ENCODE peak calls at places on chromosomes 16 and 17, in nine cellular contexts. W, N, R, S, F, H, J, I and Z are unnamed samples. For H3K9me3, the result is how much of the 10 kb centered on the place peaks cover.

GRCh38 chr16:70454221-70455034 is at the start of gene FCSK:
- DNase-seq in W (peak), N (peak), R (peak), S (peak), F (peak), H (peak), J (peak), I (peak), Z (peak)

GRCh38 chr16:64236351-64236750 is 885.5 kb downstream of the CDH11 start:
- DNase-seq in W (peak), N (no peak), R (no peak), S (no peak), F (no peak), H (no peak), J (no peak), I (no peak), Z (no peak)

GRCh38 chr16:29198231-29198630 is 208.3 kb downstream of the NPIPB11 start:
- DNase-seq in W (no peak), N (no peak), R (no peak), S (no peak), F (no peak), H (peak), J (no peak), I (no peak), Z (no peak)

GRCh38 chr16:85416267-85417109 is 196.6 kb upstream of the GSE1 start:
- DNase-seq in W (no peak), N (peak), R (peak), S (peak), F (peak), H (peak), J (peak), I (peak), Z (peak)

GRCh38 chr16:78363843-78364242 is 264.4 kb downstream of the WWOX start:
- DNase-seq in W (no peak), N (no peak), R (no peak), S (no peak), F (no peak), H (no peak), J (no peak), I (no peak), Z (no peak)

GRCh38 chr16:54630284-54630967 is 300.2 kb upstream of the IRX5 start:
- DNase-seq in W (peak), N (no peak), R (no peak), S (no peak), F (no peak), H (no peak), J (no peak), I (no peak), Z (peak)

GRCh38 chr17:27848941-27849340 is 44.2 kb downstream of the LYRM9 start:
- DNase-seq in W (no peak), N (no peak), R (no peak), S (no peak), F (no peak), H (no peak), J (no peak), I (no peak), Z (no peak)

GRCh38 chr16:66751135-66751991 is at the start of gene DYNC1LI2:
- DNase-seq in W (peak), N (peak), R (peak), S (peak), F (peak), H (peak), J (peak), I (peak), Z (peak)

GRCh38 chr16:89122322-89122831 is 28.7 kb downstream of the ACSF3 start:
- DNase-seq in W (no peak), N (peak), R (peak), S (peak), F (peak), H (peak), J (no peak), I (peak), Z (no peak)

GRCh38 chr16:8959921-8960787 is 3.6 kb downstream of the USP7 start:
- DNase-seq in W (peak), N (no peak), R (no peak), S (no peak), F (no peak), H (no peak), J (no peak), I (peak), Z (no peak)

DNA sequence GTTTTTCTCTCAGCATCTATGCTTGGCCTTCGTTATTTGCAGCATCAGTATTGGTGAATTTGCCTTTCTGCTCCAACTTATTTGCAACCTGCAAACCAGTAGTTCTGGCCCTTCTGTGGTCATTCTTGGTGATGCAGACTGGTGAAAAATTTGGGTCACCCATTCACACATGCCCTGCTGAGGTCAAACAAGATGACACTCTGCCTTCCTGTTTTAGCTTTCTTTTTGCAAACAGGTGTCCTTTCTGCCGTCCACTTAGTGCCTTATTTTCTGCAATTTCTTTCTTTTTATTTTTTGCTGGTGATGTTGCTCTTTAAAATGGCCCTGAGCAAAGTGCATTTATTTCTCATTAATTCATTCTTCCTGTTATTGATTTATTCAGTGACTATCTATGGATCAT is 31.3 kb downstream of the PLCG2 start:
- DNase-seq in W (no peak), N (no peak), R (no peak), S (no peak), F (no peak), H (no peak), J (no peak), I (no peak), Z (no peak)
- H3K4me3 ChIP-seq in W (no peak), N (no peak), R (no peak), S (no peak), F (no peak), H (no peak), J (no peak), I (no peak), Z (no peak)

GRCh38 chr17:60804831-60805230 is 127.2 kb downstream of the BCAS3 start:
- DNase-seq in W (peak), N (no peak), R (no peak), S (no peak), F (no peak), H (no peak), J (no peak), I (no peak), Z (no peak)

GRCh38 chr17:60803059-60803458 is 125.4 kb downstream of the BCAS3 start:
- DNase-seq in W (no peak), N (no peak), R (no peak), S (no peak), F (no peak), H (no peak), J (no peak), I (no peak), Z (no peak)

GRCh38 chr17:60802377-60802776 is 124.7 kb downstream of the BCAS3 start:
- DNase-seq in W (no peak), N (no peak), R (no peak), S (no peak), F (no peak), H (no peak), J (no peak), I (no peak), Z (no peak)
- H3K9me3 ChIP-seq in W (under half), N (under half), R (under half), S (under half), F (under half), H (under half), J (under half), I (under half), Z (under half)

GRCh38 chr17:38852771-38853291 is 690 bp downstream of the RPL23 start:
- DNase-seq in W (no peak), N (no peak), R (no peak), S (no peak), F (no peak), H (no peak), J (no peak), I (no peak), Z (no peak)

GRCh38 chr17:38848939-38849563 is 4.5 kb downstream of the RPL23 start:
- DNase-seq in W (no peak), N (no peak), R (no peak), S (no peak), F (no peak), H (no peak), J (no peak), I (no peak), Z (no peak)

GRCh38 chr17:38850374-38850773 is 3.1 kb downstream of the RPL23 start:
- DNase-seq in W (no peak), N (no peak), R (no peak), S (no peak), F (no peak), H (no peak), J (no peak), I (no peak), Z (no peak)

GRCh38 chr17:38853292-38854219 is at the start of gene RPL23:
- DNase-seq in W (peak), N (peak), R (peak), S (peak), F (peak), H (peak), J (peak), I (peak), Z (peak)

DNA sequence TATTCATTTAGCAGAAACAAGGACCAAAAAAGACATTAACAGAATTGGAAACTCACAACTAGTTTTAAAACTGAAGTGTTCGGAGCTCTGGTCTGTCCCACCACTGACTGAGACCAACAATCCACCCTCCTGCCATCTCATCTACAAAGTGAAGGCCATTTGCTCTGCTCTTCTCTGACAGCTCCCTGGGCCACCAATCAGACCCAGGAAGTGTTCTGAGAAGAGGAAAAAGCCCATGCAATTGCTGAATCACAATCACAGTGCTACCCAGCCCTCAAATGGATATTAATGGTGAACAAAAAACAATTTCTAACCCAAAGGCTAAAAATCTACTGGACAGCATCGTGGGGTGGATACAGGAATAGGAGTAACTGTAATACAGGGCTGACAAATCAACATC is 2.1 kb downstream of the RPL23 start:
- DNase-seq in W (no peak), N (no peak), R (no peak), S (no peak), F (no peak), H (no peak), J (no peak), I (no peak), Z (no peak)
- H3K4me3 ChIP-seq in W (peak), N (peak), R (peak), S (peak), F (no peak), H (peak), J (peak), I (no peak), Z (peak)

DNA sequence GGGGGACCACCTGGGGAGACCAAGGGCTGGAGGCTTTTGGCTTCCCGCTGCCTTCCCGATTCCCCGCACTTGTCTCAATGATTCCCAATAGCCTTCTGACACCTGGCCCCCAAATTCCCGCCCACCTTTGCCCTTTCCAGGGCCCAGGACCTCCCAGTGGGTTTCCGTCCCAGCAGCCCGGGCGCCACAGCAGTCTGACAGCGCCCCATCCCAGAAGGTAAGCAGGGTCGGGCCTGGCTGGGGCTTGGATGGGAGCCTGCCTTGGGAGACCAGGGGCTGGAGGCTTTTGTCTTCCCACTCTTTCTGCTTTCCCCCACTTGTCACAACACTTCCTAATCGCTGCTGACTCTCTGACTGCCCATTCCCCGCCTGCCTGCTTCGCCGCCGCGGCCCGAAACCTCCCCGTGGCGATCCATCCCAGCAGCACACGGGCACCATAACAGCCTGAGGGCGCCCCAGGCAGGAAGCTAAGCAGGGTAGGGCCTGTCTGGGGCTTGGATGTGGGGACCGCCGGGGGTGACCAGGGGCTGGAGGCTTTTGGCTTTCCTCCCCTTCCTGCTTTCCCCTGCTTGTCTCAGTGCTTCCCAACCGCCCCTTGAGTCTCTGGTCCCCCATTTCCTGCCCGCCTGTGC is 2289.3 kb downstream of the TP53TG3F start:
- DNase-seq in W (no peak), N (no peak), R (no peak), S (no peak), F (no peak), H (no peak), J (no peak), I (no peak), Z (no peak)
- H3K9me3 ChIP-seq in W (under half), N (half or more), R (under half), S (under half), F (under half), H (under half), J (under half), I (under half), Z (under half)